ENCODE peak calls at places on chromosomes 5 and 9, in five cellular contexts. B is fibroblast of mammary gland, A is astrocyte of the spinal cord, C is bronchial epithelial cell, K is fibroblast of the aortic adventitia. E is an unnamed sample.

GRCh38 chr9:959914-960313 is 16.5 kb upstream of the DMRT3 start:
- DNase-seq in C (peak; percentile 74), K (no peak), B (no peak), A (no peak), E (no peak)

GRCh38 chr9:124372038-124372437 is 43.2 kb downstream of the PSMB7 start:
- DNase-seq in A (no peak), K (no peak), C (no peak), B (peak; percentile 22), E (no peak)

GRCh38 chr5:108588323-108588722 is 159.4 kb upstream of the FER start:
- DNase-seq in A (no peak), K (no peak), C (peak; percentile 52), B (no peak), E (no peak)

GRCh38 chr9:136882109-136882946 is 4.0 kb upstream of the TRAF2 start:
- DNase-seq in B (peak; percentile 85), C (peak; percentile 94), K (peak; percentile 75), A (peak; percentile 67), E (peak; percentile 32)

GRCh38 chr5:179209359-179210150 is 135.7 kb downstream of the ADAMTS2 start:
- DNase-seq in K (peak; percentile 65), A (peak; percentile 43), B (peak; percentile 82), C (no peak), E (peak; percentile 42)

GRCh38 chr5:151897896-151898295 is 26.8 kb downstream of the GLRA1 start:
- DNase-seq in B (no peak), K (no peak), C (peak; percentile 16), A (no peak), E (no peak)

GRCh38 chr9:111700776-111701175 is 39.4 kb downstream of the GNG10 start:
- DNase-seq in C (no peak), K (no peak), B (no peak), A (no peak), E (no peak)

GRCh38 chr5:154365823-154366222 is 80.0 kb upstream of the SAP30L start:
- DNase-seq in B (peak; percentile 41), C (peak; percentile 54), K (peak; percentile 50), A (peak; percentile 27), E (no peak)

DNA sequence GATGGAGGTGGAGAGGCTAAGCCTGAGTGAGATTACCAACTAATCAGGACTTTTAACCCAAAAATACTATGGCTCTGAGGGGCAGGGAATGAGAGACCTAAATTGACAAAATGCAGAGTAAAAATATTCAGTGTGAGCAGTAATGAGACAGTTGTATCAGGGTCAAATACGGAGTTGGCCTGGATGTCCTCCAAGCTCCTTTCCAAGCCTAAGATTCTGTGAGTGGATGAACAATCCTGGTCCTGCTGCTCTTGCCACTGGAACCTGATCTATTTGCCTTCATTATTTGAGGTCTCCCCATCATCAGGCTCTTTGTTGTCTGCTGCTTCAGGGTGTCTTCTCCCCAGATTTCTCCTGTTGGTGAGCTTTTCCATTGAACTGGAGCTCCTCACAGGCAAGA is 1.1 kb downstream of the PDCD1LG2 start:
- DNase-seq in K (no peak), C (no peak), A (no peak), B (peak; percentile 22), E (no peak)
- H3K4me3 ChIP-seq in K (peak overlapping the region; percentile 65), C (no peak overlapping the region), A (peak overlapping the region; percentile 25), B (peak overlapping the region; percentile 57), E (peak overlapping the region; percentile 37)

GRCh38 chr9:115422932-115423440 is 305.0 kb upstream of the TNC start:
- DNase-seq in A (no peak), B (no peak), K (no peak), C (no peak), E (no peak)

GRCh38 chr9:115423646-115424045 is 305.7 kb upstream of the TNC start:
- DNase-seq in C (no peak), K (no peak), B (peak; percentile 55), A (no peak), E (no peak)

DNA sequence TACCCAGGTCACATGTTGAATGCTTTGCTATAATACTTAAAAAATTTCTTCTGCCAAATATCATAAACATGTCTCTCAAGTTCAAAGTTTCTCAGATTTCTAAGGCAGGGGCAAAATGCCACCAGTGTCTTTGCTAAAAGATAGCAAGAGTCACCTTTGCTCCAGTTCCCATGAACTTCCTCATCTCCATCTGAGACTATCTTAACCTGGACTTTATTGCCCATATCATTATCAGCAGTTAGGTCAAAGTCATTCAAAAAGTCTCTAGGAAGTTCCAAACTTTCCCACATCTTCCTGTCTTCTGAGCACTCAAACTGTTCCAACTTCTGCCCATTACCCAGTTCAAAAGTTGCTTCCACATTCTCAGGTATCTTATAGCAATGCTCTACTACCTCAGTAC is 307.7 kb upstream of the TNC start:
- DNase-seq in K (no peak), C (no peak), A (no peak), B (no peak), E (no peak)
- TF ChIP-seq CTCF in K (no peak), C (no peak), A (no peak), B (no peak), E (no peak)

GRCh38 chr9:120936011-120936763 is 9.6 kb upstream of the TRAF1 start:
- DNase-seq in A (peak; percentile 97), C (peak; percentile 89), K (peak; percentile 99), B (peak; percentile 96), E (peak; percentile 80)
- H3K4me3 ChIP-seq in A (peak overlapping the region; percentile 19), C (no peak overlapping the region), K (peak overlapping the region; percentile 63), B (peak overlapping the region; percentile 40), E (peak overlapping the region; percentile 50)

GRCh38 chr5:141345327-141345726 is 1.7 kb downstream of the PCDHGA3 start:
- DNase-seq in A (no peak), C (no peak), B (no peak), K (no peak), E (no peak)
- TF ChIP-seq CTCF in A (no peak), C (no peak), B (no peak), K (no peak), E (no peak)

DNA sequence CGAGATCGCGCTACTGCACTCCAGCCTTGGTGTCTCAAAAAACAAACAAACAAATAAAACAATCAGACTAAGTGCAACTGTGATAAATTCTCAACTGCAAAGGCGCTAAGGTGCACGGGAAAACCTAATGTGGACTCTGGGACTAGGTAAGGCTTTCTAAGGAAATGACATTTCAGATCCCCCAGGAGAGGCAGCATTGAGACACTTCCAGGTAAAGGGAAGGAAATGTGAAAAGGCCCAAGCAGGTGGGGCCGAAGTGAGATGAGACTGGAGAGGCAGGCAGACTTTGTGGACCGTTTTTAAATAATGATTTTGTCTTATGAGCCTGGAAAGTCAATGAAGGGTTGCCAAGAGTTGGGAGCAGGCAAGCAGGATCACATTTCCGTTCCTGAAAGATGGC is 1.9 kb upstream of the APBA1 start:
- DNase-seq in K (peak; percentile 11), B (peak; percentile 14), C (peak; percentile 38), A (no peak), E (no peak)
- H3K4me3 ChIP-seq in K (no peak overlapping the region), B (no peak overlapping the region), C (no peak overlapping the region), A (no peak overlapping the region), E (no peak overlapping the region)

GRCh38 chr5:168295574-168296201 is 4.2 kb downstream of the WWC1 start:
- DNase-seq in C (peak; percentile 63), A (peak; percentile 79), B (peak; percentile 63), K (peak; percentile 63), E (peak; percentile 27)

GRCh38 chr5:168292783-168293696 is 1.6 kb downstream of the WWC1 start:
- DNase-seq in A (no peak), C (no peak), K (no peak), B (no peak), E (no peak)

GRCh38 chr5:168291281-168291960 is at the start of gene WWC1:
- DNase-seq in C (peak; percentile 70), B (no peak), K (no peak), A (no peak), E (no peak)

GRCh38 chr5:168290902-168291280 is 554 bp upstream of the WWC1 start:
- DNase-seq in A (no peak), C (no peak), K (no peak), B (no peak), E (no peak)

DNA sequence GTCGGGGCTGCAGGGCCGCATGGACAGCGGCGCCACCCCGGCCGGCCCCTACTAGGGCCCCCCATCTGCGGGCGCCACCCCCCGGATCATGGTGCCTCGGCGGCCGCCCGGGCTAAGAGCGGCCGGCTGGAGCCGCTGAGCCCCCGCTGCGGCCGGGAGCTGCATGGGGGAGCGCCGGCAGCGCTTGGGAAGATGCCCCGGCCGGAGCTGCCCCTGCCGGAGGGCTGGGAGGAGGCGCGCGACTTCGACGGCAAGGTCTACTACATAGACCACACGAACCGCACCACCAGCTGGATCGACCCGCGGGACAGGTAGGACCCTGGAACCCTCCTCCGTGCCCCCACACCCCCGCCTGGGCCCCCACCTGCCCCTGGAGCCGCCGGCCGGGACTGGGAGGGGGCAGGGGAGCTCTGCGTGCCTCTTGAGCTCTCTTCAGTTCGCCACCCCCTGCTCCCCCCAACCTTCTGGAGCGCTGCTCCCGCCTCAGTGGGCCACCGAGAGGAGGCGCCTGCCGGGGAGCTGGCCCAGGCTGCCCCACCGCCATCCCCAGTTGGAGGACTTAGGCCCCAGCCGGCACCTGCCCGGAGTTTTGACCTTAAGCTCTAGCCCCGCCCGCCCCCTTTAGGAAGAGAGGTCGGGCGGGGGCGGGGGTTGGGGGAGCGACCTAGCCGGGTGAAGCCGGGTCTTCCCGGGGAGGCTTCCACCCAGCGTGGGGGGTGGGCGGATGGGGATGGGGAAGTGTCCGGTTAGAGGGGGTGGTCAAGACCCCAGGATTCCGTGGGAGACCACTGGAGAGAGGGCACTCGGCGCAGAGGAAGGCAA is 727 bp downstream of the WWC1 start:
- DNase-seq in A (no peak), B (no peak), C (no peak), K (no peak), E (no peak)
- TF ChIP-seq CTCF in A (peak; percentile 11), B (no peak), C (peak; percentile 20), K (no peak), E (no peak)

DNA sequence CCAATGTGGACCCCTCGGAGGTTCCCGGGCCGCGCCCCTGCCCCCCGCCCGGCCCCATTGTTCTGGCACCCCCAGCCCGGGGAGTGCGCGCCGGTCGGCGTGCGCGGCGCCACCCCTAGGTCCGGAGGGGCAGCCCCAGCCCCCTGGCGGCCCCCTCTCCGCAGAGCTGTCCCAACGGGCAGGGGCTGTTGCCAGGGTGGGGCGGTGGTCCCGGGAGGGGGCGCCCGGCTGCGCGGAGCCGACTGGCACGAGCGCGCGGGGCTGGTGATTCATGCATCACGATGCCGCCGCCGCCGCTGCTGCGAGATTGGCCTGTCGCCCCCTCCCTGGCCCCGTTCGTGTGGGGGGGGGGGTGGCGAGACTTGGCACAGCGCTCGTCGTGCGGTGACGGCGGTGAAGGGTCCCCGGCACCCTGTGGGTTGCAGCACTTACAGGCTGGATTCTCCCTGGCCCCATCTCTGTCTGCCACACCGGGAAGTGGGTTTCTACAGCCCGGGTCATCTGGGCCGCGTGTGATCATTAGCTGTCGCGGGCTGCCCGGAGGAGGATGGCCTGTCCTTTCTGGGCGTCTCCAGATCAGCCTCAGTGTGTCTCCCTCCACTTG is 756 bp downstream of the NCS1 start:
- DNase-seq in A (no peak), B (no peak), K (no peak), C (no peak), E (no peak)
- H3K4me3 ChIP-seq in A (peak overlapping the region; percentile 68), B (peak overlapping the region; percentile 59), K (peak overlapping the region; percentile 82), C (peak overlapping the region; percentile 51), E (peak overlapping the region; percentile 69)